ENCODE peak calls at places on chromosomes 1 and 21, in six cellular contexts. One of them, this sample, is unnamed.

GRCh38 chr1:33036051-33036525 is 595 bp downstream of the AK2 start:
- DNase-seq in iris pigment epithelial cell: no peak
- DNase-seq in stimulated activated CD4-positive, alpha-beta T cell treated with anti-CD3 and anti-CD28 coated beads, Interleukin-12 subunit alpha, Interleukin-12 subunit beta, amount 100 ng/mL, for 48 hours: peak
- DNase-seq in CD8-positive, alpha-beta memory T cell: no peak
- DNase-seq in A549: peak
- DNase-seq in fibroblast of pulmonary artery: no peak
- DNase-seq in this sample: peak

GRCh38 chr1:82161651-82162238 is 361.0 kb downstream of the ADGRL2 start:
- DNase-seq in CD8-positive, alpha-beta memory T cell: no peak
- DNase-seq in stimulated activated CD4-positive, alpha-beta T cell treated with anti-CD3 and anti-CD28 coated beads, Interleukin-12 subunit alpha, Interleukin-12 subunit beta, amount 100 ng/mL, for 48 hours: no peak
- DNase-seq in iris pigment epithelial cell: no peak
- DNase-seq in A549: no peak
- DNase-seq in fibroblast of pulmonary artery: peak
- DNase-seq in this sample: peak

GRCh38 chr1:228364068-228364705 is 42.4 kb downstream of the TRIM11 start:
- DNase-seq in fibroblast of pulmonary artery: no peak
- DNase-seq in stimulated activated CD4-positive, alpha-beta T cell treated with anti-CD3 and anti-CD28 coated beads, Interleukin-12 subunit alpha, Interleukin-12 subunit beta, amount 100 ng/mL, for 48 hours: no peak
- DNase-seq in A549: no peak
- DNase-seq in iris pigment epithelial cell: no peak
- DNase-seq in CD8-positive, alpha-beta memory T cell: no peak
- DNase-seq in this sample: no peak

GRCh38 chr1:21261551-21262281 is 28.5 kb downstream of the ECE1 start:
- DNase-seq in A549: peak
- DNase-seq in stimulated activated CD4-positive, alpha-beta T cell treated with anti-CD3 and anti-CD28 coated beads, Interleukin-12 subunit alpha, Interleukin-12 subunit beta, amount 100 ng/mL, for 48 hours: no peak
- DNase-seq in iris pigment epithelial cell: peak
- DNase-seq in fibroblast of pulmonary artery: peak
- DNase-seq in CD8-positive, alpha-beta memory T cell: no peak
- DNase-seq in this sample: peak

GRCh38 chr1:165397945-165398344 is 41.4 kb upstream of the LMX1A start:
- DNase-seq in A549: no peak
- DNase-seq in CD8-positive, alpha-beta memory T cell: no peak
- DNase-seq in iris pigment epithelial cell: peak
- DNase-seq in stimulated activated CD4-positive, alpha-beta T cell treated with anti-CD3 and anti-CD28 coated beads, Interleukin-12 subunit alpha, Interleukin-12 subunit beta, amount 100 ng/mL, for 48 hours: no peak
- DNase-seq in fibroblast of pulmonary artery: peak
- DNase-seq in this sample: peak

GRCh38 chr21:42543106-42543847 is 29.6 kb downstream of the SLC37A1 start:
- DNase-seq in iris pigment epithelial cell: no peak
- DNase-seq in CD8-positive, alpha-beta memory T cell: no peak
- DNase-seq in fibroblast of pulmonary artery: no peak
- DNase-seq in stimulated activated CD4-positive, alpha-beta T cell treated with anti-CD3 and anti-CD28 coated beads, Interleukin-12 subunit alpha, Interleukin-12 subunit beta, amount 100 ng/mL, for 48 hours: no peak
- DNase-seq in A549: no peak
- DNase-seq in this sample: no peak

GRCh38 chr1:34650090-34650489 is 104.8 kb upstream of the GJB5 start:
- DNase-seq in stimulated activated CD4-positive, alpha-beta T cell treated with anti-CD3 and anti-CD28 coated beads, Interleukin-12 subunit alpha, Interleukin-12 subunit beta, amount 100 ng/mL, for 48 hours: no peak
- DNase-seq in A549: no peak
- DNase-seq in fibroblast of pulmonary artery: no peak
- DNase-seq in CD8-positive, alpha-beta memory T cell: no peak
- DNase-seq in iris pigment epithelial cell: no peak
- DNase-seq in this sample: no peak

GRCh38 chr21:20661221-20661620 is 337.0 kb upstream of the NCAM2 start:
- DNase-seq in A549: no peak
- DNase-seq in iris pigment epithelial cell: no peak
- DNase-seq in stimulated activated CD4-positive, alpha-beta T cell treated with anti-CD3 and anti-CD28 coated beads, Interleukin-12 subunit alpha, Interleukin-12 subunit beta, amount 100 ng/mL, for 48 hours: no peak
- DNase-seq in CD8-positive, alpha-beta memory T cell: no peak
- DNase-seq in fibroblast of pulmonary artery: no peak
- DNase-seq in this sample: no peak

GRCh38 chr1:27491748-27492700 is 2.1 kb upstream of the WASF2 start:
- DNase-seq in CD8-positive, alpha-beta memory T cell: no peak
- DNase-seq in iris pigment epithelial cell: no peak
- DNase-seq in A549: peak
- DNase-seq in fibroblast of pulmonary artery: peak
- DNase-seq in stimulated activated CD4-positive, alpha-beta T cell treated with anti-CD3 and anti-CD28 coated beads, Interleukin-12 subunit alpha, Interleukin-12 subunit beta, amount 100 ng/mL, for 48 hours: no peak
- DNase-seq in this sample: no peak

GRCh38 chr1:227190321-227190720 is 128.0 kb downstream of the CDC42BPA start:
- DNase-seq in A549: no peak
- DNase-seq in iris pigment epithelial cell: no peak
- DNase-seq in stimulated activated CD4-positive, alpha-beta T cell treated with anti-CD3 and anti-CD28 coated beads, Interleukin-12 subunit alpha, Interleukin-12 subunit beta, amount 100 ng/mL, for 48 hours: no peak
- DNase-seq in fibroblast of pulmonary artery: no peak
- DNase-seq in CD8-positive, alpha-beta memory T cell: no peak
- DNase-seq in this sample: no peak

GRCh38 chr1:197181982-197182381 is 35.5 kb upstream of the ASPM start:
- DNase-seq in stimulated activated CD4-positive, alpha-beta T cell treated with anti-CD3 and anti-CD28 coated beads, Interleukin-12 subunit alpha, Interleukin-12 subunit beta, amount 100 ng/mL, for 48 hours: no peak
- DNase-seq in CD8-positive, alpha-beta memory T cell: no peak
- DNase-seq in fibroblast of pulmonary artery: no peak
- DNase-seq in iris pigment epithelial cell: no peak
- DNase-seq in A549: no peak
- DNase-seq in this sample: no peak

GRCh38 chr1:77889240-77889637 is 815 bp downstream of the NEXN start:
- DNase-seq in iris pigment epithelial cell: peak
- DNase-seq in CD8-positive, alpha-beta memory T cell: no peak
- DNase-seq in A549: peak
- DNase-seq in stimulated activated CD4-positive, alpha-beta T cell treated with anti-CD3 and anti-CD28 coated beads, Interleukin-12 subunit alpha, Interleukin-12 subunit beta, amount 100 ng/mL, for 48 hours: no peak
- DNase-seq in fibroblast of pulmonary artery: peak
- DNase-seq in this sample: no peak

GRCh38 chr1:109632671-109633346 is 13.2 kb downstream of the AMPD2 start:
- DNase-seq in A549: no peak
- DNase-seq in iris pigment epithelial cell: no peak
- DNase-seq in CD8-positive, alpha-beta memory T cell: no peak
- DNase-seq in fibroblast of pulmonary artery: no peak
- DNase-seq in stimulated activated CD4-positive, alpha-beta T cell treated with anti-CD3 and anti-CD28 coated beads, Interleukin-12 subunit alpha, Interleukin-12 subunit beta, amount 100 ng/mL, for 48 hours: no peak
- DNase-seq in this sample: no peak

GRCh38 chr1:24506706-24507422 is 4.2 kb downstream of the RCAN3 start:
- DNase-seq in iris pigment epithelial cell: no peak
- DNase-seq in A549: no peak
- DNase-seq in fibroblast of pulmonary artery: no peak
- DNase-seq in CD8-positive, alpha-beta memory T cell: peak
- DNase-seq in stimulated activated CD4-positive, alpha-beta T cell treated with anti-CD3 and anti-CD28 coated beads, Interleukin-12 subunit alpha, Interleukin-12 subunit beta, amount 100 ng/mL, for 48 hours: no peak
- DNase-seq in this sample: peak

GRCh38 chr1:161676958-161677689 is 14.2 kb downstream of the FCGR2B start:
- DNase-seq in CD8-positive, alpha-beta memory T cell: no peak
- DNase-seq in fibroblast of pulmonary artery: no peak
- DNase-seq in iris pigment epithelial cell: no peak
- DNase-seq in A549: no peak
- DNase-seq in stimulated activated CD4-positive, alpha-beta T cell treated with anti-CD3 and anti-CD28 coated beads, Interleukin-12 subunit alpha, Interleukin-12 subunit beta, amount 100 ng/mL, for 48 hours: no peak
- DNase-seq in this sample: no peak

GRCh38 chr1:33433509-33434362 is 2.8 kb upstream of the PHC2 start:
- DNase-seq in CD8-positive, alpha-beta memory T cell: no peak
- DNase-seq in A549: peak
- DNase-seq in iris pigment epithelial cell: peak
- DNase-seq in stimulated activated CD4-positive, alpha-beta T cell treated with anti-CD3 and anti-CD28 coated beads, Interleukin-12 subunit alpha, Interleukin-12 subunit beta, amount 100 ng/mL, for 48 hours: no peak
- DNase-seq in fibroblast of pulmonary artery: peak
- DNase-seq in this sample: no peak

GRCh38 chr1:185239861-185240260 is 77.2 kb downstream of the IVNS1ABP start:
- DNase-seq in stimulated activated CD4-positive, alpha-beta T cell treated with anti-CD3 and anti-CD28 coated beads, Interleukin-12 subunit alpha, Interleukin-12 subunit beta, amount 100 ng/mL, for 48 hours: no peak
- DNase-seq in fibroblast of pulmonary artery: no peak
- DNase-seq in CD8-positive, alpha-beta memory T cell: no peak
- DNase-seq in iris pigment epithelial cell: no peak
- DNase-seq in A549: no peak
- DNase-seq in this sample: no peak

GRCh38 chr1:9069324-9070100 is at the start of gene SLC2A5:
- DNase-seq in A549: no peak
- DNase-seq in CD8-positive, alpha-beta memory T cell: no peak
- DNase-seq in iris pigment epithelial cell: no peak
- DNase-seq in fibroblast of pulmonary artery: no peak
- DNase-seq in stimulated activated CD4-positive, alpha-beta T cell treated with anti-CD3 and anti-CD28 coated beads, Interleukin-12 subunit alpha, Interleukin-12 subunit beta, amount 100 ng/mL, for 48 hours: no peak
- DNase-seq in this sample: no peak

GRCh38 chr1:9892563-9893528 is 17.2 kb downstream of the CTNNBIP1 start:
- DNase-seq in iris pigment epithelial cell: peak
- DNase-seq in fibroblast of pulmonary artery: peak
- DNase-seq in CD8-positive, alpha-beta memory T cell: no peak
- DNase-seq in A549: no peak
- DNase-seq in stimulated activated CD4-positive, alpha-beta T cell treated with anti-CD3 and anti-CD28 coated beads, Interleukin-12 subunit alpha, Interleukin-12 subunit beta, amount 100 ng/mL, for 48 hours: no peak
- DNase-seq in this sample: no peak

GRCh38 chr1:179124866-179125265 is 43.0 kb downstream of the TOR3A start:
- DNase-seq in fibroblast of pulmonary artery: peak
- DNase-seq in iris pigment epithelial cell: peak
- DNase-seq in A549: no peak
- DNase-seq in CD8-positive, alpha-beta memory T cell: no peak
- DNase-seq in stimulated activated CD4-positive, alpha-beta T cell treated with anti-CD3 and anti-CD28 coated beads, Interleukin-12 subunit alpha, Interleukin-12 subunit beta, amount 100 ng/mL, for 48 hours: no peak
- DNase-seq in this sample: no peak

GRCh38 chr1:80217377-80217986 is 1211.0 kb upstream of the ADGRL4 start:
- DNase-seq in A549: peak
- DNase-seq in CD8-positive, alpha-beta memory T cell: no peak
- DNase-seq in stimulated activated CD4-positive, alpha-beta T cell treated with anti-CD3 and anti-CD28 coated beads, Interleukin-12 subunit alpha, Interleukin-12 subunit beta, amount 100 ng/mL, for 48 hours: no peak
- DNase-seq in iris pigment epithelial cell: peak
- DNase-seq in fibroblast of pulmonary artery: peak
- DNase-seq in this sample: no peak

GRCh38 chr1:203551550-203551949 is 57.6 kb downstream of the OPTC start:
- DNase-seq in CD8-positive, alpha-beta memory T cell: no peak
- DNase-seq in A549: no peak
- DNase-seq in stimulated activated CD4-positive, alpha-beta T cell treated with anti-CD3 and anti-CD28 coated beads, Interleukin-12 subunit alpha, Interleukin-12 subunit beta, amount 100 ng/mL, for 48 hours: no peak
- DNase-seq in iris pigment epithelial cell: no peak
- DNase-seq in fibroblast of pulmonary artery: peak
- DNase-seq in this sample: no peak

GRCh38 chr1:44030606-44031050 is 634 bp downstream of the SLC6A9 start:
- DNase-seq in stimulated activated CD4-positive, alpha-beta T cell treated with anti-CD3 and anti-CD28 coated beads, Interleukin-12 subunit alpha, Interleukin-12 subunit beta, amount 100 ng/mL, for 48 hours: peak
- DNase-seq in iris pigment epithelial cell: peak
- DNase-seq in fibroblast of pulmonary artery: peak
- DNase-seq in A549: peak
- DNase-seq in CD8-positive, alpha-beta memory T cell: no peak
- DNase-seq in this sample: no peak

GRCh38 chr1:31709060-31709459 is 5.2 kb upstream of the COL16A1 start:
- DNase-seq in iris pigment epithelial cell: no peak
- DNase-seq in CD8-positive, alpha-beta memory T cell: no peak
- DNase-seq in fibroblast of pulmonary artery: no peak
- DNase-seq in A549: no peak
- DNase-seq in stimulated activated CD4-positive, alpha-beta T cell treated with anti-CD3 and anti-CD28 coated beads, Interleukin-12 subunit alpha, Interleukin-12 subunit beta, amount 100 ng/mL, for 48 hours: no peak
- DNase-seq in this sample: no peak

GRCh38 chr1:16189003-16189402 is 23.4 kb downstream of the ARHGEF19 start:
- DNase-seq in fibroblast of pulmonary artery: no peak
- DNase-seq in stimulated activated CD4-positive, alpha-beta T cell treated with anti-CD3 and anti-CD28 coated beads, Interleukin-12 subunit alpha, Interleukin-12 subunit beta, amount 100 ng/mL, for 48 hours: no peak
- DNase-seq in CD8-positive, alpha-beta memory T cell: no peak
- DNase-seq in A549: peak
- DNase-seq in iris pigment epithelial cell: no peak
- DNase-seq in this sample: no peak

GRCh38 chr1:39405358-39405757 is 86.1 kb upstream of the BMP8A start:
- DNase-seq in A549: no peak
- DNase-seq in iris pigment epithelial cell: no peak
- DNase-seq in fibroblast of pulmonary artery: no peak
- DNase-seq in CD8-positive, alpha-beta memory T cell: no peak
- DNase-seq in stimulated activated CD4-positive, alpha-beta T cell treated with anti-CD3 and anti-CD28 coated beads, Interleukin-12 subunit alpha, Interleukin-12 subunit beta, amount 100 ng/mL, for 48 hours: no peak
- DNase-seq in this sample: no peak

GRCh38 chr21:29008373-29008772 is 10.8 kb downstream of the RWDD2B start:
- DNase-seq in iris pigment epithelial cell: no peak
- DNase-seq in stimulated activated CD4-positive, alpha-beta T cell treated with anti-CD3 and anti-CD28 coated beads, Interleukin-12 subunit alpha, Interleukin-12 subunit beta, amount 100 ng/mL, for 48 hours: no peak
- DNase-seq in A549: no peak
- DNase-seq in CD8-positive, alpha-beta memory T cell: no peak
- DNase-seq in fibroblast of pulmonary artery: no peak
- DNase-seq in this sample: no peak

GRCh38 chr1:111604931-111605330 is 14.7 kb upstream of the RAP1A start:
- DNase-seq in CD8-positive, alpha-beta memory T cell: no peak
- DNase-seq in fibroblast of pulmonary artery: peak
- DNase-seq in A549: no peak
- DNase-seq in stimulated activated CD4-positive, alpha-beta T cell treated with anti-CD3 and anti-CD28 coated beads, Interleukin-12 subunit alpha, Interleukin-12 subunit beta, amount 100 ng/mL, for 48 hours: no peak
- DNase-seq in iris pigment epithelial cell: peak
- DNase-seq in this sample: no peak

GRCh38 chr1:14896381-14897079 is 257.0 kb upstream of the TMEM51 start:
- DNase-seq in fibroblast of pulmonary artery: no peak
- DNase-seq in CD8-positive, alpha-beta memory T cell: no peak
- DNase-seq in stimulated activated CD4-positive, alpha-beta T cell treated with anti-CD3 and anti-CD28 coated beads, Interleukin-12 subunit alpha, Interleukin-12 subunit beta, amount 100 ng/mL, for 48 hours: no peak
- DNase-seq in A549: no peak
- DNase-seq in iris pigment epithelial cell: peak
- DNase-seq in this sample: no peak

GRCh38 chr1:92795166-92795565 is 10.3 kb upstream of the EVI5 start:
- DNase-seq in CD8-positive, alpha-beta memory T cell: no peak
- DNase-seq in iris pigment epithelial cell: peak
- DNase-seq in fibroblast of pulmonary artery: peak
- DNase-seq in A549: no peak
- DNase-seq in stimulated activated CD4-positive, alpha-beta T cell treated with anti-CD3 and anti-CD28 coated beads, Interleukin-12 subunit alpha, Interleukin-12 subunit beta, amount 100 ng/mL, for 48 hours: no peak
- DNase-seq in this sample: no peak

GRCh38 chr1:30445449-30445848 is 277.9 kb downstream of the MATN1 start:
- DNase-seq in iris pigment epithelial cell: no peak
- DNase-seq in A549: no peak
- DNase-seq in CD8-positive, alpha-beta memory T cell: no peak
- DNase-seq in stimulated activated CD4-positive, alpha-beta T cell treated with anti-CD3 and anti-CD28 coated beads, Interleukin-12 subunit alpha, Interleukin-12 subunit beta, amount 100 ng/mL, for 48 hours: no peak
- DNase-seq in fibroblast of pulmonary artery: no peak
- DNase-seq in this sample: peak